ENCODE peak calls at places on chromosomes 4 and X, in four cellular contexts. O is GM03348; A is HuH-7; D is stimulated activated CD8-positive, alpha-beta memory T cell treated with anti-CD3 and anti-CD28 coated beads, Interleukin-12 subunit alpha, Interleukin-12 subunit beta, amount 100 ng/mL, for 1 hour. Y is an unnamed sample.

GRCh38 chr4:2489081-2489805 is 20.3 kb downstream of the RNF4 start:
- DNase-seq in A (no peak), O (no peak), D (no peak), Y (no peak)

GRCh38 chr4:145438298-145438697 is 43.4 kb upstream of the SMAD1 start:
- DNase-seq in O (no peak), A (no peak), D (no peak), Y (no peak)

GRCh38 chrX:115459883-115460564 is 101.0 kb upstream of the PLS3 start:
- DNase-seq in O (peak), D (no peak), A (no peak), Y (no peak)

GRCh38 chr4:118284169-118284568 is 68.6 kb downstream of the PRSS12 start:
- DNase-seq in D (no peak), O (no peak), A (no peak), Y (no peak)

GRCh38 chrX:149467920-149468319 is 37.2 kb downstream of the IDS start:
- DNase-seq in A (no peak), D (no peak), O (no peak), Y (no peak)

GRCh38 chr4:4202510-4202909 is 24.2 kb downstream of the OTOP1 start:
- DNase-seq in O (no peak), D (no peak), A (no peak), Y (no peak)

GRCh38 chrX:19237919-19238318 is 105.8 kb upstream of the PDHA1 start:
- DNase-seq in O (no peak), D (no peak), A (no peak), Y (no peak)

GRCh38 chr4:156811963-156812362 is 159.6 kb downstream of the PDGFC start:
- DNase-seq in A (no peak), D (no peak), O (no peak), Y (no peak)

GRCh38 chr4:15963001-15963451 is at the start of gene FGFBP2:
- DNase-seq in D (peak), A (peak), O (peak), Y (peak)

GRCh38 chr4:127781303-127782024 is 658 bp upstream of the HSPA4L start:
- DNase-seq in O (peak), D (no peak), A (peak), Y (peak)

GRCh38 chrX:79415056-79415455 is 47.9 kb upstream of the ITM2A start:
- DNase-seq in O (no peak), A (no peak), D (no peak), Y (no peak)

GRCh38 chr4:147547314-147548056 is 66.6 kb downstream of the EDNRA start:
- DNase-seq in D (no peak), A (no peak), O (peak), Y (peak)

GRCh38 chr4:8710416-8710815 is 117.9 kb downstream of the CPZ start:
- DNase-seq in A (no peak), O (no peak), D (no peak), Y (no peak)

GRCh38 chrX:154083134-154083517 is 14.4 kb downstream of the MECP2 start:
- DNase-seq in D (no peak), O (no peak), A (no peak), Y (no peak)

GRCh38 chr4:82785248-82786003 is 13.2 kb downstream of the SCD5 start:
- DNase-seq in D (no peak), O (peak), A (no peak), Y (no peak)

GRCh38 chr4:128295255-128295654 is 7.6 kb upstream of the PGRMC2 start:
- DNase-seq in D (no peak), A (no peak), O (no peak), Y (no peak)

GRCh38 chrX:25052798-25053534 is 37.2 kb upstream of the ARX start:
- DNase-seq in D (no peak), O (no peak), A (no peak), Y (no peak)

GRCh38 chrX:30748337-30748960 is 95.2 kb downstream of the GK start:
- DNase-seq in A (peak), D (no peak), O (no peak), Y (no peak)

GRCh38 chrX:15973941-15974340 is 119.3 kb upstream of the AP1S2 start:
- DNase-seq in D (no peak), O (peak), A (no peak), Y (no peak)

Y was measured in GM13976.